ENCODE peak calls at places on chromosome X, in four cellular contexts. V is psoas muscle, H is ovary, M is neural progenitor cell. L is an unnamed sample. For H3K9me3, the result is how much of the 10 kb centered on the place peaks cover.

GRCh38 chrX:65894138-65894537 is 145.7 kb downstream of the VSIG4 start:
- DNase-seq in V (no peak), H (no peak), M (peak), L (peak)

GRCh38 chrX:119218198-119218597 is 17.9 kb upstream of the PGRMC1 start:
- DNase-seq in V (no peak), H (no peak), M (no peak), L (no peak)

GRCh38 chrX:79270401-79270800 is 96.7 kb downstream of the ITM2A start:
- DNase-seq in V (no peak), H (peak), M (peak), L (peak)

GRCh38 chrX:76802698-76803097 is 375.2 kb downstream of the MAGEE1 start:
- DNase-seq in V (no peak), H (no peak), M (no peak), L (no peak)

GRCh38 chrX:123860983-123861382 is 1.1 kb downstream of the XIAP start:
- DNase-seq in V (no peak), H (no peak), M (no peak), L (no peak)

GRCh38 chrX:15781964-15782711 is 8.1 kb upstream of the ZRSR2 start:
- DNase-seq in V (no peak), H (no peak), M (no peak), L (peak)

GRCh38 chrX:48802089-48802812 is 384 bp downstream of the HDAC6 start:
- DNase-seq in V (peak), H (peak), M (peak), L (peak)

GRCh38 chrX:49163555-49164419 is 1.2 kb downstream of the MAGIX start:
- DNase-seq in V (peak), H (peak), M (peak), L (peak)

GRCh38 chrX:119617511-119618164 is 11.4 kb upstream of the NKRF start:
- DNase-seq in V (no peak), H (no peak), M (peak), L (peak)

GRCh38 chrX:48909703-48910102 is 1.7 kb downstream of the SLC35A2 start:
- DNase-seq in V (no peak), H (no peak), M (no peak), L (no peak)

GRCh38 chrX:46647251-46647650 is 73.7 kb downstream of the CHST7 start:
- DNase-seq in V (no peak), H (no peak), M (peak), L (no peak)

GRCh38 chrX:1507511-1508463 is 29.2 kb downstream of the P2RY8 start:
- DNase-seq in V (no peak), H (no peak), M (no peak), L (peak)

GRCh38 chrX:111352424-111352823 is 59.6 kb downstream of the DCX start:
- DNase-seq in V (peak), H (no peak), M (no peak), L (peak)

GRCh38 chrX:19680580-19680979 is 165.3 kb upstream of the MAP3K15 start:
- DNase-seq in V (no peak), H (no peak), M (no peak), L (peak)

GRCh38 chrX:132277953-132278614 is 58.8 kb upstream of the RAP2C start:
- DNase-seq in V (no peak), H (no peak), M (no peak), L (no peak)

GRCh38 chrX:99761731-99762130 is 648.3 kb downstream of the PCDH19 start:
- DNase-seq in V (no peak), H (no peak), M (no peak), L (no peak)

DNA sequence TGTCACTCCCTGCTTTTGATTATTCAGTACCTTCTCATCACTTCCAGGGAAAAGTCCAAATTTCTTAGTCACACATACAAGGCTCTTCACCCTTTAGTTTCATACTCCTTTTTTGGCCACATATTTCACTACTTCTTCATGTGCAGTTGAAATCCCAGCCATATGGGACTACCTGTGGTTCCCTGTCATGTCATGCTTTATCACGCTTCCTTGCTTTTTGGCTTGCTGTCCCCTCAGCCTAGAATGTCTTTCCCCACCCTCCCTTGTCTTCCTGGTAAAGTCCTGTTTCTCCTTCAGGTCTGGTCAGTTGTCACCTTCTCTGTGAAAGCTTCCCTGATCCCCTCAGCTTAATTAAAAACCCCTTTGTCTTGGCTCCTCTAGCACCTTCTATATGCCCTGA is 163.8 kb downstream of the AFF2 start:
- DNase-seq in V (no peak), H (no peak), M (no peak), L (no peak)
- H3K9me3 ChIP-seq in V (under half), H (under half), M (under half), L (under half)

GRCh38 chrX:331772-332495 is 13.3 kb upstream of the GTPBP6 start:
- DNase-seq in V (no peak), H (no peak), M (no peak), L (no peak)
- H3K4me3 ChIP-seq in V (no peak), H (no peak), M (peak), L (no peak)

GRCh38 chrX:9882669-9883446 is 84.3 kb upstream of the CLDN34 start:
- DNase-seq in V (no peak), H (no peak), M (no peak), L (no peak)
- H3K9me3 ChIP-seq in V (under half), H (under half), M (under half), L (under half)

GRCh38 chrX:12367254-12367653 is 229.0 kb downstream of the FRMPD4 start:
- DNase-seq in V (no peak), H (no peak), M (no peak), L (no peak)

GRCh38 chrX:12372111-12372510 is 233.8 kb downstream of the FRMPD4 start:
- DNase-seq in V (no peak), H (no peak), M (no peak), L (no peak)

DNA sequence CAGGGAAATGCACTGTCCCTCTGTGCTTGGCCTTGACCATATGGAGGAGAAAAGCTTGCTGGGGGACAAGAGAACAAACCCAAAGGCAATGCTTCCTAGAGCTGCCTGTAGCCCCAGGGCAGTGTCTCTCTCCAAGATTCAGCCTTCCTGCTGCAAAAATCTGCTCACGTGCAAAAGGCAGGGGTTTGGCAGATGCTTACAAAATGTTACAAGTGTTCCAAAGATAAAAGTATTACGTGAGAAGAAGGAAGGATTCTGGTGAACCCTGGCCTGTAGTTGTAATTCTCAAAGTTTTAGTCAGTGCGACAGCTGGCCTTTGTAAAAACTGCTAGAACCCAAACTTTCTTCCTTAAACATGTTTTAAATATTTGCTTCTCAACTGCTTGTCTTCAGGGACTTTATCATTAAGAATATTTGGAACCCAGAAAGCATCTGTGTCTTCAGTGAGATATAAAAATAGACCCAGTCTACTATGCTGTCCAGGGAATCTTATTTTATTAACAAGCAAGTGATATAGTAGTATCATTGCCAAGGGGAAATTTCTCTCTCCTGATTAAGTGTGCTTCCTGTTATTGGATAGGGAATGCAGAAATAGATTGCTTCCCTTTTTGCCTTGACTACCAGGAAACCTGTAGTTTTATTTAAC is 232.3 kb downstream of the FRMPD4 start:
- DNase-seq in V (no peak), H (peak), M (no peak), L (no peak)
- H3K4me3 ChIP-seq in V (no peak), H (no peak), M (no peak), L (no peak)

GRCh38 chrX:44973420-44973932 is 100.5 kb downstream of the KDM6A start:
- DNase-seq in V (no peak), H (no peak), M (no peak), L (no peak)
- H3K9me3 ChIP-seq in V (under half), H (under half), M (under half), L (under half)

DNA sequence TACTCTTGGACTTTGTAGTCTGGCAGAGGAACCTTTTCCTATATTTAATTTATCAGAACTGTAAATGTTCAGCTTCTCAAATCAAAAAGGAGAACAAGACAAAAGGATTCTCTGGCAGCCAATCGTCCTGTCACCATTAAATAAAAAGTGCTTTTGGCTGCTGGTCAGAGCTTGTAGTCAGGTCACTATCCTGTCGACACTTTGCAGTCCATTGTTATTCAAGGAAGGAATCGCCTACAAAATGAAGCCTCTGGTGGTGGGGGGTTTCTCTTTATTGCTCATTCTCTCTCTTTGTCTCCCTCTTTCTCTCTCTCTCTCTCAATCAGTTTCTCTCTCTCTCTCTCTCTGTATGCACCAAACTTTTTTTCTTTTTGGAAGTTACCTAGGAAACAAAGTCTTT is 17.6 kb upstream of the SCML1 start:
- DNase-seq in V (no peak), H (no peak), M (peak), L (no peak)
- H3K4me3 ChIP-seq in V (no peak), H (no peak), M (peak), L (no peak)

DNA sequence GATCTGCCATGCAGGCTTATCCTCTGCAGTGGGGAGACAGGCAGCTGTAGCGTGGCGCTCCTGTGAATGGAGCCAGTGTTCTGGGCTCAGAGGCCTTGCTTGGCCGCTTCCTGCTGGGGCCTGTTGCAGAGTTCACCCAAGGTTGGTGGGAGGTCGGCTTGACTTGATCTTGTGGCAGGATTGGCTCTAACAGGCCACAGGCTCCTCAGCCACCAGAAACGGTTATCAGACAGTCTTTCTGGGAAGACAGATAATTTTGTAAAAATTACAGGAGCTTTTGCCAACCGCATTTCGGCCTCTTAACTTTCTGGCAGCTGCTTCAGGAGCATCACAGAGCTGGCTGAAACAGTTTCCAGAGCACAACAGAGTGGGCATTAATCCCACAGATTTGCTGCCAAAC is 66.4 kb downstream of the DIPK2B start:
- DNase-seq in V (no peak), H (no peak), M (no peak), L (no peak)
- H3K9me3 ChIP-seq in V (under half), H (under half), M (under half), L (under half)

GRCh38 chrX:73556159-73556558 is 6.8 kb upstream of the CHIC1 start:
- DNase-seq in V (no peak), H (no peak), M (no peak), L (no peak)

GRCh38 chrX:73562458-73562857 is 539 bp upstream of the CHIC1 start:
- DNase-seq in V (no peak), H (no peak), M (no peak), L (no peak)

GRCh38 chrX:73562986-73563739 is at the start of gene CHIC1:
- DNase-seq in V (peak), H (peak), M (peak), L (peak)

GRCh38 chrX:73563740-73564073 is 710 bp downstream of the CHIC1 start:
- DNase-seq in V (no peak), H (no peak), M (no peak), L (no peak)

DNA sequence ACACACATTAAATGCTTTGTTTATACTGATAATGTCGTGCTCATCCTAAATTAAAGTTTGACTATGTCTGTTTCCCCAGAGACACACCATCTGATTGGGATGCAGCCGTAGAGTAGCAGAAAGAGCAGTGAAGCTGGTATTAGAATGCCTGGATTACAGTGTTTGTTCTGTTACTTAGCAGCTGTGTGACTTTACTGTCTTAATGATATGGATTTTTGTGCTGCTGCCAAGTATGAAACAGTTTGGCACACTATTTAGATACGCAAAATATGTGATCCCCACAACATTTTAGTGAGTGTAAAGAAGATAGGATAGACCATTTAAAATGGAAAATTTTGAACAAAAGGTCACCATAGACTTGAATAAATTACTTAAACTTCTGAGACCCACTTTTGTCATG is 1.2 kb upstream of the CHIC1 start:
- DNase-seq in V (no peak), H (no peak), M (no peak), L (no peak)
- H3K4me3 ChIP-seq in V (no peak), H (no peak), M (no peak), L (no peak)